ENCODE peak calls at places on chromosomes 2 and 18, in ten cellular contexts. B is endodermal cell, H is fibroblast of villous mesenchyme, W is colonic mucosa, D is kidney epithelial cell, N is pancreas, K is upper lobe of right lung, P is GM12865, X is hepatocyte, L is fibroblast of lung. O is an unnamed sample.

GRCh38 chr2:75012080-75012479 is 53.6 kb downstream of the POLE4 start:
- DNase-seq in P (no peak), D (no peak), B (no peak), K (no peak), X (no peak), N (no peak), H (no peak), W (no peak), L (no peak), O (no peak)

GRCh38 chr2:239824866-239825704 is 200.1 kb downstream of the NDUFA10 start:
- DNase-seq in W (peak), B (peak), X (no peak), H (no peak), L (no peak), D (no peak), N (peak), P (no peak), K (peak), O (no peak)

GRCh38 chr2:164747786-164748433 is 93.7 kb downstream of the COBLL1 start:
- DNase-seq in N (no peak), W (no peak), X (no peak), L (no peak), K (no peak), H (peak), D (no peak), B (no peak), P (no peak), O (no peak)

GRCh38 chr2:218796691-218797090 is 14.7 kb downstream of the CYP27A1 start:
- DNase-seq in H (no peak), D (no peak), W (no peak), B (no peak), N (no peak), L (no peak), K (no peak), X (no peak), P (no peak), O (no peak)

GRCh38 chr2:239695106-239695727 is 294.4 kb upstream of the HDAC4 start:
- DNase-seq in P (no peak), N (no peak), W (peak), H (no peak), X (no peak), B (peak), L (no peak), K (no peak), D (no peak), O (no peak)

GRCh38 chr18:31230495-31230894 is 67.8 kb upstream of the DSC1 start:
- DNase-seq in L (peak), D (peak), P (peak), W (no peak), X (peak), K (no peak), N (no peak), B (no peak), H (no peak), O (no peak)

GRCh38 chr2:180523629-180524340 is 456.6 kb upstream of the UBE2E3 start:
- DNase-seq in D (no peak), K (no peak), W (no peak), N (no peak), B (no peak), X (no peak), P (no peak), L (peak), H (peak), O (peak)

GRCh38 chr2:171272039-171272438 is 111.3 kb upstream of the TLK1 start:
- DNase-seq in L (peak), H (peak), W (peak), X (peak), B (peak), K (no peak), D (peak), P (no peak), N (peak), O (peak)

GRCh38 chr2:222791946-222792649 is 68.7 kb upstream of the ACSL3 start:
- DNase-seq in D (no peak), L (peak), N (no peak), P (no peak), X (no peak), W (no peak), B (no peak), H (no peak), K (peak), O (peak)

GRCh38 chr2:235695602-235695895 is 201.7 kb downstream of the AGAP1 start:
- DNase-seq in B (no peak), X (no peak), W (no peak), N (no peak), P (no peak), L (no peak), H (no peak), K (no peak), D (no peak), O (no peak)

GRCh38 chr2:227826019-227826521 is 12.4 kb downstream of the CCL20 start:
- DNase-seq in L (no peak), P (no peak), H (no peak), B (no peak), D (no peak), X (no peak), K (no peak), W (peak), N (no peak), O (no peak)

GRCh38 chr2:60550151-60550983 is 3.1 kb downstream of the BCL11A start:
- DNase-seq in P (peak), D (peak), L (peak), K (peak), N (peak), B (peak), H (peak), W (peak), X (peak), O (peak)

GRCh38 chr2:15912203-15912602 is 28.1 kb upstream of the MYCN start:
- DNase-seq in D (peak), L (peak), X (peak), N (no peak), P (no peak), H (peak), B (peak), K (no peak), W (no peak), O (peak)

GRCh38 chr2:205273148-205273547 is 409.2 kb upstream of the NRP2 start:
- DNase-seq in K (no peak), P (no peak), L (no peak), N (no peak), D (no peak), W (no peak), H (no peak), B (no peak), X (no peak), O (no peak)

GRCh38 chr2:218733615-218734021 is 23.0 kb downstream of the TTLL4 start:
- DNase-seq in H (peak), W (no peak), N (no peak), B (no peak), L (peak), D (peak), X (no peak), P (peak), K (no peak), O (peak)

GRCh38 chr2:54336136-54336976 is 80.3 kb upstream of the TSPYL6 start:
- DNase-seq in P (no peak), X (no peak), L (peak), B (no peak), N (no peak), H (peak), D (no peak), K (no peak), W (no peak), O (peak)

GRCh38 chr2:237465515-237466227 is 21.4 kb upstream of the MLPH start:
- DNase-seq in K (peak), P (no peak), X (no peak), W (no peak), H (peak), N (no peak), L (peak), D (peak), B (no peak), O (peak)

GRCh38 chr2:54638103-54638502 is 85.4 kb upstream of the EML6 start:
- DNase-seq in K (no peak), H (peak), L (no peak), W (no peak), D (no peak), B (no peak), N (no peak), P (peak), X (no peak), O (no peak)

GRCh38 chr2:169393068-169393590 is 30.8 kb upstream of the LRP2 start:
- DNase-seq in N (no peak), P (peak), W (no peak), B (peak), L (no peak), X (peak), D (no peak), H (no peak), K (no peak), O (no peak)

GRCh38 chr2:86468162-86469033 is 27.2 kb downstream of the KDM3A start:
- DNase-seq in X (no peak), H (no peak), K (no peak), N (no peak), B (no peak), W (no peak), L (no peak), P (no peak), D (no peak), O (no peak)

GRCh38 chr2:101307950-101308431 is 510 bp downstream of the RNF149 start:
- DNase-seq in P (peak), H (no peak), N (peak), K (no peak), D (no peak), W (peak), X (peak), B (peak), L (no peak), O (peak)

GRCh38 chr2:45852450-45853150 is 201.1 kb downstream of the PRKCE start:
- DNase-seq in P (peak), N (no peak), B (no peak), W (no peak), H (no peak), K (no peak), X (no peak), D (no peak), L (no peak), O (no peak)

GRCh38 chr2:98913916-98914712 is 21.9 kb downstream of the CRACDL start:
- DNase-seq in K (peak), P (no peak), N (peak), X (no peak), H (no peak), L (no peak), B (peak), W (no peak), D (no peak), O (no peak)

GRCh38 chr2:18118703-18119102 is 240.2 kb downstream of the KCNS3 start:
- DNase-seq in H (no peak), K (no peak), B (no peak), W (no peak), D (no peak), P (no peak), N (no peak), L (peak), X (no peak), O (no peak)

GRCh38 chr2:86283461-86284030 is 53.9 kb downstream of the REEP1 start:
- DNase-seq in L (peak), X (peak), P (no peak), B (no peak), N (no peak), W (no peak), H (no peak), D (peak), K (peak), O (no peak)

GRCh38 chr2:125745514-125745913 is 910.4 kb upstream of the GYPC start:
- DNase-seq in K (no peak), X (peak), P (peak), N (peak), L (no peak), H (no peak), D (no peak), W (peak), B (peak), O (peak)

GRCh38 chr2:194822657-194823056 is 834.4 kb upstream of the SLC39A10 start:
- DNase-seq in P (no peak), H (no peak), D (no peak), B (no peak), N (no peak), X (no peak), W (no peak), L (no peak), K (no peak), O (no peak)

GRCh38 chr2:113068706-113069485 is 1.1 kb downstream of the IL1F10 start:
- DNase-seq in H (no peak), D (peak), P (no peak), K (no peak), B (no peak), L (no peak), N (no peak), X (no peak), W (no peak), O (no peak)

GRCh38 chr2:47015206-47015605 is 99.6 kb upstream of the MCFD2 start:
- DNase-seq in D (no peak), B (no peak), H (peak), K (no peak), L (no peak), W (no peak), X (no peak), P (no peak), N (no peak), O (no peak)

GRCh38 chr2:178194600-178195389 is 483 bp downstream of the OSBPL6 start:
- DNase-seq in H (peak), L (peak), K (peak), W (peak), D (no peak), N (peak), X (peak), P (peak), B (peak), O (peak)

GRCh38 chr2:54176577-54176976 is 61.2 kb downstream of the ACYP2 start:
- DNase-seq in D (no peak), L (peak), N (peak), B (peak), K (peak), W (peak), P (peak), X (peak), H (peak), O (peak)

GRCh38 chr2:234130734-234131133 is 80.2 kb downstream of the SPP2 start:
- DNase-seq in P (no peak), K (no peak), X (no peak), B (no peak), W (no peak), N (no peak), H (no peak), D (no peak), L (no peak), O (no peak)

GRCh38 chr18:54939375-54939917 is 19.8 kb downstream of the CCDC68 start:
- DNase-seq in K (no peak), P (peak), L (peak), N (no peak), W (no peak), H (peak), D (no peak), B (no peak), X (no peak), O (no peak)

GRCh38 chr18:48879008-48879431 is 71.7 kb downstream of the SMAD7 start:
- DNase-seq in B (peak), W (no peak), D (no peak), N (peak), X (peak), K (peak), H (no peak), P (no peak), L (no peak), O (no peak)

GRCh38 chr2:218663901-218664300 is 4.4 kb downstream of the BCS1L start:
- DNase-seq in B (no peak), X (no peak), D (no peak), N (no peak), P (no peak), K (no peak), W (no peak), H (no peak), L (no peak), O (no peak)

GRCh38 chr18:33210575-33211189 is 229.8 kb downstream of the CCDC178 start:
- DNase-seq in K (no peak), X (peak), H (peak), W (no peak), L (peak), B (peak), D (no peak), P (peak), N (no peak), O (peak)

GRCh38 chr2:1609706-1610485 is 134.4 kb downstream of the PXDN start:
- DNase-seq in B (peak), K (peak), P (no peak), H (no peak), D (no peak), X (no peak), N (no peak), W (no peak), L (no peak), O (no peak)

GRCh38 chr2:96758987-96759386 is 1.7 kb upstream of the CNNM4 start:
- DNase-seq in P (no peak), L (no peak), K (no peak), H (no peak), W (peak), N (no peak), D (no peak), B (no peak), X (no peak), O (no peak)

GRCh38 chr18:56853961-56854360 is 202.8 kb downstream of the WDR7 start:
- DNase-seq in P (no peak), K (no peak), D (no peak), H (no peak), X (no peak), W (no peak), L (no peak), B (no peak), N (no peak), O (no peak)

GRCh38 chr2:190117305-190117704 is 54.8 kb upstream of the MSTN start:
- DNase-seq in B (no peak), P (no peak), N (no peak), L (no peak), X (no peak), H (no peak), K (no peak), D (no peak), W (no peak), O (no peak)

GRCh38 chr2:190119948-190120347 is 57.4 kb upstream of the MSTN start:
- DNase-seq in P (no peak), H (no peak), K (no peak), X (no peak), L (no peak), N (no peak), B (peak), D (no peak), W (no peak), O (peak)

GRCh38 chr2:190123956-190124355 is 61.4 kb upstream of the MSTN start:
- DNase-seq in N (no peak), D (no peak), P (no peak), B (no peak), H (peak), L (peak), K (no peak), X (peak), W (no peak), O (peak)

GRCh38 chr2:190121971-190122370 is 59.4 kb upstream of the MSTN start:
- DNase-seq in L (peak), K (no peak), D (no peak), B (no peak), X (no peak), N (no peak), H (peak), P (peak), W (no peak), O (peak)

GRCh38 chr2:190119257-190119656 is 56.7 kb upstream of the MSTN start:
- DNase-seq in B (peak), X (peak), N (peak), H (no peak), D (no peak), P (no peak), W (no peak), K (no peak), L (peak), O (no peak)
- H3K4me3 ChIP-seq in B (no peak), X (peak), N (peak), H (no peak), D (no peak), P (no peak), W (no peak), K (peak), L (no peak), O (no peak)

GRCh38 chr2:219912530-219912929 is 285.1 kb downstream of the SLC4A3 start:
- DNase-seq in W (no peak), K (no peak), P (no peak), H (peak), X (peak), N (no peak), L (peak), B (no peak), D (peak), O (peak)

GRCh38 chr2:219905640-219906039 is 278.2 kb downstream of the SLC4A3 start:
- DNase-seq in P (no peak), W (no peak), N (no peak), L (no peak), D (no peak), X (no peak), H (no peak), K (no peak), B (no peak), O (no peak)

GRCh38 chr2:219911541-219911940 is 284.1 kb downstream of the SLC4A3 start:
- DNase-seq in P (no peak), N (no peak), K (no peak), D (no peak), H (no peak), L (peak), W (no peak), X (no peak), B (no peak), O (no peak)

GRCh38 chr2:219906114-219906693 is 278.8 kb downstream of the SLC4A3 start:
- DNase-seq in P (no peak), D (no peak), H (no peak), N (no peak), K (no peak), L (no peak), B (no peak), X (no peak), W (no peak), O (no peak)

DNA sequence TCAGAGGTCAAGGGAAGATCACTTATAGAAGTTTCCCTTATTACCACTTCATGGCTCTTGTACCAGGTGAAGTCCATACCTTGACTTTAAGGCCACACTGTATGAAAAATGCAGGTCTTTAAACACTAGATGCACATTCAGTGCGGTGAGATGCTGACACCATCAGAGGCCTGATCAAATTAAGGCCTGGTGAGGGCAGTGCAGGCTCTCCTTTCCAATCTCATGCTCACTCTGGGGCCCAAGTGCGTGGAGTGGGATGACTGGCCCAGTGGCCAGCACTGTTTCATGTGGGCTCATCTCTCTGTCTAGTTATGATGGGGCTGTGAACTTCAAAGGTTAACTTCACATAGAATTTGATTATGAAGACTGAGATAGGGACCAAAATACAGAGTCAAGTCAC is 281.1 kb downstream of the SLC4A3 start:
- DNase-seq in K (no peak), N (no peak), H (no peak), B (peak), L (no peak), D (no peak), W (no peak), X (no peak), P (no peak), O (no peak)
- TF ChIP-seq CTCF in K (no peak), N (no peak), H (no peak), B (peak), L (no peak), D (no peak), W (no peak), X (no peak), P (no peak), O (no peak)

GRCh38 chr2:231604101-231604684 is 11.5 kb downstream of the TEX44 start:
- DNase-seq in D (no peak), W (peak), H (no peak), K (peak), X (no peak), N (peak), L (no peak), P (peak), B (peak), O (no peak)
- H3K4me3 ChIP-seq in D (peak), W (peak), H (peak), K (peak), X (peak), N (peak), L (peak), P (peak), B (peak), O (peak)

GRCh38 chr2:199696048-199696447 is 154.9 kb downstream of the FTCDNL1 start:
- DNase-seq in X (no peak), W (no peak), L (no peak), D (no peak), B (no peak), K (no peak), N (no peak), P (no peak), H (no peak), O (no peak)

GRCh38 chr2:199690225-199690624 is 160.8 kb downstream of the FTCDNL1 start:
- DNase-seq in K (no peak), X (no peak), H (no peak), W (no peak), B (no peak), N (no peak), D (no peak), L (no peak), P (no peak), O (no peak)

GRCh38 chr2:199697469-199697868 is 153.5 kb downstream of the FTCDNL1 start:
- DNase-seq in N (no peak), X (no peak), P (no peak), K (no peak), D (no peak), H (no peak), L (no peak), B (no peak), W (no peak), O (no peak)

GRCh38 chr2:199692489-199692888 is 158.5 kb downstream of the FTCDNL1 start:
- DNase-seq in N (peak), L (no peak), B (no peak), D (no peak), W (peak), K (no peak), H (peak), X (peak), P (no peak), O (no peak)

GRCh38 chr2:199693861-199694260 is 157.1 kb downstream of the FTCDNL1 start:
- DNase-seq in K (no peak), B (no peak), W (no peak), P (no peak), N (no peak), D (no peak), H (no peak), L (no peak), X (no peak), O (no peak)
- TF ChIP-seq CTCF in K (no peak), B (peak), W (no peak), P (no peak), N (no peak), D (no peak), H (no peak), L (no peak), X (no peak), O (no peak)

O was measured in cardiac fibroblast.